ENCODE peak calls at places on chromosomes 12 and 14, in six cellular contexts. D is esophagus squamous epithelium; X is lower lobe of right lung; J is CD8-positive, alpha-beta T cell; B is adrenal gland; L is right lobe of liver. S is an unnamed sample.
A peak's percentile ranks its signal among the peaks of the same experiment; 100 is the strongest.

GRCh38 chr12:107912421-107913004 is 138.0 kb downstream of the ASCL4 start:
- DNase-seq in D (no peak), X (peak; percentile 59), J (peak; percentile 59), B (peak; percentile 24), L (peak; percentile 35), S (peak; percentile 81)

GRCh38 chr14:21072102-21072501 is 2.0 kb downstream of the ARHGEF40 start:
- DNase-seq in D (no peak), X (no peak), J (no peak), B (no peak), L (no peak), S (peak; percentile 14)

GRCh38 chr12:49208146-49208545 is 19.3 kb upstream of the TUBA1A start:
- DNase-seq in D (no peak), X (no peak), J (no peak), B (no peak), L (no peak), S (no peak)

GRCh38 chr12:91040356-91040755 is 17.5 kb downstream of the KERA start:
- DNase-seq in D (no peak), X (no peak), J (no peak), B (no peak), L (no peak), S (no peak)

GRCh38 chr12:111180830-111181726 is 187.8 kb downstream of the PHETA1 start:
- DNase-seq in D (no peak), X (peak; percentile 70), J (no peak), B (peak; percentile 56), L (peak; percentile 75), S (no peak)

GRCh38 chr12:82757059-82757458 is 70.4 kb downstream of the TMTC2 start:
- DNase-seq in D (no peak), X (no peak), J (no peak), B (no peak), L (no peak), S (no peak)

GRCh38 chr14:30153662-30154061 is 226.0 kb upstream of the PRKD1 start:
- DNase-seq in D (no peak), X (no peak), J (no peak), B (no peak), L (no peak), S (no peak)

GRCh38 chr14:54322668-54323380 is 74.0 kb upstream of the CDKN3 start:
- DNase-seq in D (no peak), X (no peak), J (no peak), B (no peak), L (no peak), S (no peak)

GRCh38 chr12:115507951-115508722 is 769.4 kb downstream of the MED13L start:
- DNase-seq in D (no peak), X (peak; percentile 40), J (no peak), B (no peak), L (no peak), S (no peak)

GRCh38 chr12:43893670-43894069 is 57.8 kb downstream of the TMEM117 start:
- DNase-seq in D (no peak), X (no peak), J (no peak), B (no peak), L (no peak), S (peak; percentile 85)

GRCh38 chr12:19482551-19483109 is 43.3 kb downstream of the AEBP2 start:
- DNase-seq in D (peak; percentile 10), X (peak; percentile 52), J (peak; percentile 53), B (peak; percentile 51), L (peak; percentile 44), S (no peak)

GRCh38 chr12:55929306-55929791 is 1.6 kb upstream of the DGKA start:
- DNase-seq in D (no peak), X (no peak), J (peak; percentile 94), B (no peak), L (peak; percentile 37), S (no peak)

GRCh38 chr14:105737504-105738246 is 211.3 kb downstream of the TMEM121 start:
- DNase-seq in D (no peak), X (no peak), J (no peak), B (no peak), L (no peak), S (no peak)

GRCh38 chr12:40646891-40647290 is 45.3 kb upstream of the CNTN1 start:
- DNase-seq in D (no peak), X (no peak), J (no peak), B (no peak), L (no peak), S (no peak)

GRCh38 chr12:100953217-100953616 is 158.6 kb downstream of the ANO4 start:
- DNase-seq in D (no peak), X (no peak), J (no peak), B (no peak), L (no peak), S (no peak)

GRCh38 chr14:84453541-84453940 is 1076.4 kb upstream of the FLRT2 start:
- DNase-seq in D (no peak), X (no peak), J (no peak), B (no peak), L (no peak), S (no peak)

GRCh38 chr12:77842430-77842829 is 11.7 kb downstream of the NAV3 start:
- DNase-seq in D (no peak), X (no peak), J (no peak), B (no peak), L (no peak), S (no peak)

GRCh38 chr14:90362558-90362896 is 30.8 kb upstream of the NRDE2 start:
- DNase-seq in D (no peak), X (no peak), J (no peak), B (no peak), L (no peak), S (no peak)

GRCh38 chr14:91286530-91286937 is 42.0 kb upstream of the GPR68 start:
- DNase-seq in D (no peak), X (peak; percentile 73), J (peak; percentile 87), B (peak; percentile 79), L (peak; percentile 71), S (peak; percentile 35)

GRCh38 chr12:26555139-26555538 is 277.9 kb downstream of the ITPR2 start:
- DNase-seq in D (no peak), X (no peak), J (no peak), B (no peak), L (no peak), S (peak; percentile 33)

GRCh38 chr12:124603143-124603542 is 35.7 kb upstream of the NCOR2 start:
- DNase-seq in D (no peak), X (no peak), J (no peak), B (no peak), L (no peak), S (no peak)

DNA sequence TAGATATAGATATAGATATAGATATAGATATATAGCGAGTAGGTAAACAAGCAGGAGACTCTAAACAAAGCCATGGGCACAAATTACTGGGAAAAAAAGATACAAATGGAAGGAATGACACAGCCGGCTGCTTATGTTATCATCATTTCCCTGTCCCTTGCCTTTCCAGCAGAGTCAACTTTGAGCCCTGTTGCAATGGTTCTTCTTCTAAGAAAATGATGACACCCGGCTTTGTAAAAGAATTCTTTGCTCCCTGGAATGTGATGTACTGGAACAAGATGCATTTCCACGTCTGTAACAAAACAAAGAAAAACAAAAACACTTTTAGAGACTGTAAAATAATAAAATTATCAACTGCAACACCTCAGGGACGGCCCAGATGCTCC is 1121.4 kb upstream of the TMEM132C start:
- DNase-seq in D (no peak), X (no peak), J (no peak), B (no peak), L (no peak), S (no peak)
- H3K4me3 ChIP-seq in D (peak overlapping the region; percentile 46), X (peak overlapping the region; percentile 69), J (peak overlapping the region; percentile 67), B (peak overlapping the region; percentile 19), L (peak overlapping the region; percentile 68), S (peak overlapping the region; percentile 48)

GRCh38 chr12:112482734-112483133 is 64.0 kb downstream of the PTPN11 start:
- DNase-seq in D (no peak), X (no peak), J (no peak), B (no peak), L (no peak), S (no peak)
- H3K36me3 ChIP-seq in D (peaks cover 100% of the 10 kb centered on the region), X (peaks cover 98% of the 10 kb centered on the region), J (peaks cover 23% of the 10 kb centered on the region), B (no peaks in the 10 kb centered on the region), L (peaks cover 25% of the 10 kb centered on the region), S (peaks cover 55% of the 10 kb centered on the region)

GRCh38 chr12:113896841-113897240 is 69.3 kb downstream of the RBM19 start:
- DNase-seq in D (no peak), X (no peak), J (no peak), B (no peak), L (no peak), S (no peak)
- H3K9me3 ChIP-seq in D (no peaks in the 10 kb centered on the region), X (no peaks in the 10 kb centered on the region), J (no peaks in the 10 kb centered on the region), B (no peaks in the 10 kb centered on the region), L (no peaks in the 10 kb centered on the region), S (no peaks in the 10 kb centered on the region)

GRCh38 chr14:104695660-104696000 is 6.2 kb downstream of the INF2 start:
- DNase-seq in D (no peak), X (no peak), J (no peak), B (no peak), L (no peak), S (no peak)

GRCh38 chr14:104694991-104695659 is 5.7 kb downstream of the INF2 start:
- DNase-seq in D (no peak), X (no peak), J (peak; percentile 82), B (no peak), L (peak; percentile 64), S (no peak)

GRCh38 chr14:104693482-104694431 is 4.3 kb downstream of the INF2 start:
- DNase-seq in D (no peak), X (no peak), J (no peak), B (no peak), L (peak; percentile 84), S (no peak)

GRCh38 chr14:104692939-104693315 is 3.5 kb downstream of the INF2 start:
- DNase-seq in D (no peak), X (no peak), J (no peak), B (no peak), L (no peak), S (no peak)

DNA sequence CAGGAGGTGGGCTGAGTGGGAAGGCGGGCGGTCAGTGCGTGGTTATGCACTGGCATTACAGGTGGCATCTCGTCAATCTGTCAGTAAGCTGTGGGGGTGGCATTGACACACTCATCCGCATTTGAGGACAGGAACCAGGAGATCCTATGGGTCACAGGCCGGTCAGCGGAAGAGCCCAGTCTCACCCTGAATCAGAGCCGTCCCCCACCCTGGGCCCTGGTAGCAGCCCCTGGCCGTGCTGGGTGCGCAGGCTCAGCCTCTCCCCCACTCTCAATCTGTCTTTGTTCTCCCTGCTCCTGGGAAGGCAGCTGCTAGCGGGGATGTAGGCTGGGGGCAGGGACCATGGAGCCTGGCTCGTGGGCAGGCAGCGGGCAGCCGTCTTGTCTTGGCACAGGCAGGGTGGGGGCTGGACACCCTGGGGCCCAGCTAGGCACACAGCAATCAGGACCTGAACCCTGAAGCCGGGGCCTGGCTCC is 5.1 kb downstream of the INF2 start:
- DNase-seq in D (no peak), X (no peak), J (no peak), B (no peak), L (no peak), S (no peak)
- H3K4me3 ChIP-seq in D (no peak overlapping the region), X (no peak overlapping the region), J (peak overlapping the region; percentile 17), B (no peak overlapping the region), L (no peak overlapping the region), S (no peak overlapping the region)

DNA sequence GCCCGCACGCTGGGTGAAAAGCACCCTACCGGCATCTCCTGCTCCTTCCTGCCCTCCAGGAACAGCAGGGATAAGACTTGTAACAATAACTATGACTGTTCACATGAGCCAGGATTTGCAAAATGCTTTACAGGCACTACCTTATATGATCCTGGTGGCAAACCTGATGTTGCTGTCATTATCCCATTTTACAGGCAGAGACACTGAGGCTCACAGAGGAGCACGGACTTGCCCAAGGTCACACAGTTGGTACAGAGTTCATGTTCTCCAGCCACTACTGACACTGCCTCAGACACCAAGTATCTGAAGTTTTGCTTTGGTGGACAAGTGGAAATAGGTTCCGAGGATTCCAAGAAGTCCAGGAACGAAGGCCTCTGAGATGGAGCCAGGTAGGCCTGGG is 22.6 kb downstream of the GLTP start:
- DNase-seq in D (no peak), X (no peak), J (no peak), B (no peak), L (no peak), S (no peak)
- H3K36me3 ChIP-seq in D (peaks cover 97% of the 10 kb centered on the region), X (peaks cover 62% of the 10 kb centered on the region), J (peaks cover 14% of the 10 kb centered on the region), B (no peaks in the 10 kb centered on the region), L (no peaks in the 10 kb centered on the region), S (peaks cover 5% of the 10 kb centered on the region)

S was measured in MG63.